ENCODE peak calls at places on chromosomes 1 and 21, in five cellular contexts. I is Peyer's patch; Q is CD8-positive, alpha-beta T cell; E is psoas muscle; A is Panc1. F is an unnamed sample.

GRCh38 chr21:38067086-38067739 is 151.0 kb upstream of the KCNJ6 start:
- DNase-seq in I (no peak), Q (no peak), E (peak; percentile 21), A (no peak), F (no peak)

GRCh38 chr1:167332503-167332902 is 111.8 kb downstream of the POU2F1 start:
- DNase-seq in I (no peak), Q (no peak), E (no peak), A (no peak), F (no peak)

GRCh38 chr1:4963251-4963650 is 308.8 kb downstream of the AJAP1 start:
- DNase-seq in I (no peak), Q (no peak), E (peak; percentile 14), A (no peak), F (peak; percentile 61)

GRCh38 chr1:217562229-217562878 is 68.5 kb downstream of the GPATCH2 start:
- DNase-seq in I (no peak), Q (no peak), E (no peak), A (no peak), F (peak; percentile 60)

GRCh38 chr1:64006276-64007051 is 197.0 kb upstream of the UBE2U start:
- DNase-seq in I (no peak), Q (no peak), E (no peak), A (peak; percentile 84), F (peak; percentile 63)

GRCh38 chr1:61080408-61081134 is 1.8 kb upstream of the NFIA start:
- DNase-seq in I (no peak), Q (no peak), E (no peak), A (no peak), F (no peak)

GRCh38 chr1:185646202-185646683 is 87.9 kb upstream of the HMCN1 start:
- DNase-seq in I (peak; percentile 55), Q (no peak), E (no peak), A (peak; percentile 75), F (peak; percentile 99)

GRCh38 chr1:90989302-90989701 is 32.5 kb downstream of the ZNF644 start:
- DNase-seq in I (no peak), Q (no peak), E (no peak), A (no peak), F (no peak)

GRCh38 chr1:92446546-92446945 is 40.2 kb downstream of the GFI1 start:
- DNase-seq in I (no peak), Q (no peak), E (no peak), A (no peak), F (no peak)

GRCh38 chr1:198118136-198118535 is 38.7 kb upstream of the NEK7 start:
- DNase-seq in I (peak; percentile 47), Q (no peak), E (peak; percentile 51), A (no peak), F (no peak)

GRCh38 chr1:180251526-180252305 is 21.7 kb downstream of the LHX4 start:
- DNase-seq in I (no peak), Q (no peak), E (no peak), A (no peak), F (no peak)

GRCh38 chr21:9763807-9764206 is 757.6 kb upstream of the TPTE start:
- DNase-seq in I (no peak), Q (no peak), E (no peak), A (no peak), F (no peak)

GRCh38 chr1:41892211-41892840 is 26.4 kb downstream of the HIVEP3 start:
- DNase-seq in I (peak; percentile 57), Q (peak; percentile 16), E (no peak), A (no peak), F (no peak)

GRCh38 chr1:16076003-16076870 is 2.8 kb upstream of the FAM131C start:
- DNase-seq in I (no peak), Q (no peak), E (peak; percentile 67), A (peak; percentile 91), F (peak; percentile 70)

GRCh38 chr1:67372136-67372535 is 58.1 kb downstream of the SERBP1 start:
- DNase-seq in I (no peak), Q (no peak), E (no peak), A (no peak), F (no peak)

GRCh38 chr1:212727386-212728181 is 27.9 kb upstream of the BATF3 start:
- DNase-seq in I (no peak), Q (no peak), E (no peak), A (no peak), F (no peak)

GRCh38 chr1:94182191-94182590 is 55.2 kb downstream of the ARHGAP29 start:
- DNase-seq in I (no peak), Q (no peak), E (no peak), A (no peak), F (no peak)

GRCh38 chr1:224594360-224594759 is 21.8 kb upstream of the CNIH3 start:
- DNase-seq in I (no peak), Q (no peak), E (no peak), A (no peak), F (no peak)

GRCh38 chr1:58528518-58528917 is 18.0 kb downstream of the OMA1 start:
- DNase-seq in I (no peak), Q (no peak), E (no peak), A (no peak), F (peak; percentile 37)

GRCh38 chr1:27864264-27864895 is 8.0 kb upstream of the THEMIS2 start:
- DNase-seq in I (no peak), Q (no peak), E (no peak), A (no peak), F (no peak)

GRCh38 chr1:4488018-4488417 is 166.4 kb upstream of the AJAP1 start:
- DNase-seq in I (no peak), Q (no peak), E (no peak), A (no peak), F (no peak)

GRCh38 chr1:23169727-23170335 is 1.2 kb upstream of the LUZP1 start:
- DNase-seq in I (peak; percentile 75), Q (no peak), E (peak; percentile 67), A (no peak), F (no peak)

GRCh38 chr1:14761754-14762153 is 163.3 kb downstream of the KAZN start:
- DNase-seq in I (no peak), Q (no peak), E (no peak), A (no peak), F (no peak)

GRCh38 chr1:6003568-6004411 is 11.6 kb upstream of the NPHP4 start:
- DNase-seq in I (peak; percentile 26), Q (no peak), E (no peak), A (no peak), F (no peak)

GRCh38 chr1:108732398-108732797 is 14.1 kb upstream of the STXBP3 start:
- DNase-seq in I (no peak), Q (no peak), E (no peak), A (no peak), F (no peak)

GRCh38 chr1:26799479-26800133 is 11.9 kb downstream of the PIGV start:
- DNase-seq in I (no peak), Q (peak; percentile 20), E (peak; percentile 66), A (no peak), F (no peak)
- H3K4me3 ChIP-seq in I (peak overlapping the region; percentile 13), Q (no peak overlapping the region), E (peak overlapping the region; percentile 22), A (no peak overlapping the region), F (no peak overlapping the region)

DNA sequence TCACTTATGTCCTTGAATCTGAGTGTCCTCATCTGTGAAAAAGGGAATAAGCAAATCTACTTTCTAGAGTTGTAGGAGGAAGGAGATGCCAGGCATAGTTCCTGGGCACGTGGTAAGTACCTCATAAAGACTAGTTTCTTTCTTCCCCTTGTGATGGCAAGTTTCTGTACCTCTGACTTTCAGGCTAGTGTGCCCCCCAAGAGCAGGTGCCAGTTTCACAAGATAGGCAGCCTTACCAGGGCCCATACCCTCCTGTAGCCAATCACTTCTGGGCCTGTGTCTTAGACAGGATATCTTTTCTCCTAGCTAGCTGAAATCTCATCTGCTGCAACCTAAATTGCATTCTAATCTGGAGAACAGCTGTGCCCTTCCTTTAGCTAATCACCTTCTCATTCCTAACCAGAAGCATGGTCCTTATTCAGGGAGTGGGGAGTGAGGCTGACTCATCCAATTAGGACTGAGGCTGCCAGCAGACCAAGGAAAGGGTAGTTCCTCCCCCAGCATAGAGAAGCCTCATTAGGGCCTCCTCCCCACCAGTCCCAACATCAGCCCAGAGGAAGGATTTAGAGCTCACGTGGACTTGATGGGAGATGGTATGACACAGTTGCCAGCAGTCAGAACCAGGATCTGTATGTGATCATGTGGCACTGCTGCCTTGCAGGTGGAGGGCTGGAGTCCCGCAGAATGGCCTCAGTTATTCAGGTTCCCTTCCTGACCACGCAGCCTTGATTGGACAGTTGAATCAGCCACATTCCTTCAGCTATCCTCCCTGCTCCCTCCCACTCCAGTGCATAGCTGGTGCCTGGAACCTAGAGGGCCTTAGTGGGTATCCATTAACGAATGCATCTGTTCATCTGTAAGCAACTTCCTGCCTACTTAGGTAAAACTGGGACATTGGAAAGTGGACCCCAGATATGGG is 7.9 kb downstream of the KLHDC8A start:
- DNase-seq in I (no peak), Q (no peak), E (no peak), A (no peak), F (no peak)
- H3K27me3 ChIP-seq in I (peaks cover 11% of the 10 kb centered on the region), Q (peaks cover 10% of the 10 kb centered on the region), E (peaks cover 33% of the 10 kb centered on the region), A (peaks cover 10% of the 10 kb centered on the region), F (peaks cover 9% of the 10 kb centered on the region)

DNA sequence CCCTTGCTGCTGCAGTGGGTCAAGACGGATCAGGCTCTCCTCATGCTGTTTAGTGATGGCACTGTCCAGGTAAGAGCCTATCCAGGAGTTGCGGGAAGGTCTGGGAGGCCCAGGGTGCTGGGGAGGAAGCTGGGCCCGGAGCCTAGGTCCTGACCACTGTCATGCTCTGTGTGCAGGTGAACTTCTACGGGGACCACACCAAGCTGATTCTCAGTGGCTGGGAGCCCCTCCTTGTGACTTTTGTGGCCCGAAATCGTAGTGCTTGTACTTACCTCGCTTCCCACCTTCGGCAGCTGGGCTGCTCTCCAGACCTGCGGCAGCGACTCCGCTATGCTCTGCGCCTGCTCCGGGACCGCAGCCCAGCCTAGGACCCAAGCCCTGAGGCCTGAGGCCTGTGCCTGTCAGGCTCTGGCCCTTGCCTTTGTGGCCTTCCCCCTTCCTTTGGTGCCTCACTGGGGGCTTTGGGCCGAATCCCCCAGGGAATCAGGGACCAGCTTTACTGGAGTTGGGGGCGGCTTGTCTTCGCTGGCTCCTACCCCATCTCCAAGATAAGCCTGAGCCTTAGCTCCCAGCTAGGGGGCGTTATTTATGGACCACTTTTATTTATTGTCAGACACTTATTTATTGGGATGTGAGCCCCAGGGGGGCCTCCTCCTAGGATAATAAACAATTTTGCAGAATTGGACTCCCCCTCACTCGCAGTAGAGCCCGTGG is 1.7 kb downstream of the DYNLT4 start:
- DNase-seq in I (peak; percentile 46), Q (no peak), E (no peak), A (no peak), F (no peak)
- TF ChIP-seq CTCF in I (no peak), Q (no peak), E (no peak), A (no peak), F (peak; percentile 2)

GRCh38 chr1:115117303-115117702 is 28.0 kb upstream of the TSPAN2 start:
- DNase-seq in I (no peak), Q (no peak), E (no peak), A (no peak), F (no peak)

GRCh38 chr1:115123116-115123515 is 33.8 kb upstream of the TSPAN2 start:
- DNase-seq in I (no peak), Q (no peak), E (no peak), A (no peak), F (no peak)

GRCh38 chr1:115118086-115118485 is 28.8 kb upstream of the TSPAN2 start:
- DNase-seq in I (no peak), Q (no peak), E (no peak), A (no peak), F (no peak)

GRCh38 chr1:115118596-115118995 is 29.3 kb upstream of the TSPAN2 start:
- DNase-seq in I (no peak), Q (no peak), E (no peak), A (no peak), F (no peak)

DNA sequence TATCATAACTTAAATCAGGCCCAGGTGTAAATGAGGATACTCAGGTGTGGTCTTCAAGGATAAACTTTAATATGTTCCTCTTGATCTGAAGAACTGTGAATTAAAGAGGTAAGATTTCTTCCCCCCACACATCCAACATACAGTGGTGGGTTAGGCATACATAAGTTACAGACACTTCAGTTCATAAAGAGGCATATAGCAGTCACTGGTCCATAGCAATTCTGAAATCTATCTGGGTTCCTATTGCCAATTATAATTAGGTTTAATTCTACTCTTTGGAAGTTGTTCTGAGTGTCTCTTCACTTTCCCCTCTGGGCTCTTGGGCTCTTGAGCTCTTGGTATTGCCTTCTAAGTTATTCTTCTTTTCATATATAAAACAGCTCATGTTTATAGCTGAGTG is 32.5 kb upstream of the TSPAN2 start:
- DNase-seq in I (no peak), Q (no peak), E (no peak), A (no peak), F (no peak)
- H3K4me3 ChIP-seq in I (no peak overlapping the region), Q (no peak overlapping the region), E (no peak overlapping the region), A (no peak overlapping the region), F (no peak overlapping the region)